ENCODE peak calls at places on chromosomes 7 and 10, in nine cellular contexts. One of them, this sample, is unnamed.

GRCh38 chr10:6128591-6129383 is 40.0 kb downstream of the RBM17 start:
- DNase-seq in astrocyte of the spinal cord: no peak
- DNase-seq in ovary: peak
- DNase-seq in choroid plexus epithelial cell: peak
- DNase-seq in thoracic aorta: no peak
- DNase-seq in AG08395: peak
- DNase-seq in NCI-H1105: no peak
- DNase-seq in HCEC 1CT: peak
- DNase-seq in HAP-1: no peak
- DNase-seq in this sample: peak

GRCh38 chr10:5948999-5949759 is 28.2 kb downstream of the IL15RA start:
- DNase-seq in AG08395: peak
- DNase-seq in HAP-1: peak
- DNase-seq in astrocyte of the spinal cord: peak
- DNase-seq in thoracic aorta: no peak
- DNase-seq in HCEC 1CT: peak
- DNase-seq in ovary: peak
- DNase-seq in NCI-H1105: no peak
- DNase-seq in choroid plexus epithelial cell: peak
- DNase-seq in this sample: peak

GRCh38 chr10:80261316-80262030 is 28.0 kb downstream of the MAT1A start:
- DNase-seq in NCI-H1105: no peak
- DNase-seq in AG08395: no peak
- DNase-seq in HAP-1: no peak
- DNase-seq in astrocyte of the spinal cord: no peak
- DNase-seq in thoracic aorta: no peak
- DNase-seq in ovary: no peak
- DNase-seq in HCEC 1CT: no peak
- DNase-seq in choroid plexus epithelial cell: no peak
- DNase-seq in this sample: no peak

GRCh38 chr10:6737758-6738463 is 157.8 kb upstream of the PRKCQ start:
- DNase-seq in HCEC 1CT: peak
- DNase-seq in AG08395: peak
- DNase-seq in choroid plexus epithelial cell: peak
- DNase-seq in thoracic aorta: no peak
- DNase-seq in NCI-H1105: no peak
- DNase-seq in astrocyte of the spinal cord: peak
- DNase-seq in ovary: no peak
- DNase-seq in HAP-1: peak
- DNase-seq in this sample: peak

GRCh38 chr10:70078329-70078728 is 25.7 kb downstream of the MACROH2A2 start:
- DNase-seq in choroid plexus epithelial cell: no peak
- DNase-seq in NCI-H1105: no peak
- DNase-seq in ovary: no peak
- DNase-seq in AG08395: no peak
- DNase-seq in thoracic aorta: no peak
- DNase-seq in HCEC 1CT: no peak
- DNase-seq in astrocyte of the spinal cord: no peak
- DNase-seq in HAP-1: no peak
- DNase-seq in this sample: no peak

GRCh38 chr10:105615986-105616385 is 974.9 kb downstream of the SORCS3 start:
- DNase-seq in choroid plexus epithelial cell: peak
- DNase-seq in HAP-1: no peak
- DNase-seq in AG08395: no peak
- DNase-seq in ovary: no peak
- DNase-seq in NCI-H1105: no peak
- DNase-seq in thoracic aorta: no peak
- DNase-seq in astrocyte of the spinal cord: no peak
- DNase-seq in HCEC 1CT: no peak
- DNase-seq in this sample: peak

GRCh38 chr10:114400091-114400490 is 4.2 kb downstream of the AFAP1L2 start:
- DNase-seq in choroid plexus epithelial cell: peak
- DNase-seq in NCI-H1105: no peak
- DNase-seq in AG08395: no peak
- DNase-seq in HAP-1: no peak
- DNase-seq in thoracic aorta: no peak
- DNase-seq in ovary: no peak
- DNase-seq in HCEC 1CT: no peak
- DNase-seq in astrocyte of the spinal cord: no peak
- DNase-seq in this sample: no peak

GRCh38 chr7:132752431-132752830 is 176.2 kb upstream of the PLXNA4 start:
- DNase-seq in choroid plexus epithelial cell: no peak
- DNase-seq in HCEC 1CT: no peak
- DNase-seq in astrocyte of the spinal cord: peak
- DNase-seq in thoracic aorta: no peak
- DNase-seq in NCI-H1105: no peak
- DNase-seq in AG08395: no peak
- DNase-seq in ovary: no peak
- DNase-seq in HAP-1: peak
- DNase-seq in this sample: peak

GRCh38 chr10:46547881-46548780 is 8.3 kb downstream of the GPRIN2 start:
- DNase-seq in ovary: peak
- DNase-seq in HAP-1: peak
- DNase-seq in HCEC 1CT: no peak
- DNase-seq in NCI-H1105: no peak
- DNase-seq in astrocyte of the spinal cord: no peak
- DNase-seq in thoracic aorta: peak
- DNase-seq in choroid plexus epithelial cell: no peak
- DNase-seq in AG08395: no peak
- DNase-seq in this sample: peak

This sample was measured in astrocyte of the hippocampus.